ENCODE peak calls at places on chromosomes 16 and 17, in six cellular contexts. One of them, this sample, is unnamed.

GRCh38 chr16:28514246-28514645 is 7.6 kb upstream of the IL27 start:
- DNase-seq in fibroblast of lung: no peak
- DNase-seq in GM12878: no peak
- DNase-seq in GM23248: no peak
- DNase-seq in H1: no peak
- DNase-seq in GM23338: no peak
- DNase-seq in this sample: no peak

GRCh38 chr16:81497690-81498089 is 53.1 kb downstream of the CMIP start:
- DNase-seq in H1: no peak
- DNase-seq in GM12878: no peak
- DNase-seq in fibroblast of lung: no peak
- DNase-seq in GM23248: no peak
- DNase-seq in GM23338: peak
- DNase-seq in this sample: no peak

GRCh38 chr17:41530062-41531048 is 2.2 kb upstream of the KRT19 start:
- DNase-seq in GM12878: no peak
- DNase-seq in H1: no peak
- DNase-seq in fibroblast of lung: peak
- DNase-seq in GM23338: no peak
- DNase-seq in GM23248: peak
- DNase-seq in this sample: peak

GRCh38 chr16:15493416-15494181 is 59.2 kb downstream of the BMERB1 start:
- DNase-seq in GM23248: peak
- DNase-seq in GM12878: no peak
- DNase-seq in fibroblast of lung: peak
- DNase-seq in H1: no peak
- DNase-seq in GM23338: no peak
- DNase-seq in this sample: no peak

GRCh38 chr16:82681592-82681991 is 54.8 kb downstream of the CDH13 start:
- DNase-seq in GM12878: no peak
- DNase-seq in fibroblast of lung: no peak
- DNase-seq in GM23338: no peak
- DNase-seq in H1: no peak
- DNase-seq in GM23248: no peak
- DNase-seq in this sample: peak

GRCh38 chr17:59897090-59897489 is 4.2 kb downstream of the RPS6KB1 start:
- DNase-seq in GM23248: peak
- DNase-seq in H1: no peak
- DNase-seq in GM23338: no peak
- DNase-seq in fibroblast of lung: peak
- DNase-seq in GM12878: no peak
- DNase-seq in this sample: no peak

GRCh38 chr17:78725448-78726021 is 56.5 kb downstream of the CYTH1 start:
- DNase-seq in GM23338: no peak
- DNase-seq in fibroblast of lung: no peak
- DNase-seq in GM23248: no peak
- DNase-seq in H1: no peak
- DNase-seq in GM12878: no peak
- DNase-seq in this sample: no peak

GRCh38 chr16:57341441-57342303 is 16.9 kb upstream of the CCL22 start:
- DNase-seq in GM23248: peak
- DNase-seq in H1: no peak
- DNase-seq in GM23338: no peak
- DNase-seq in fibroblast of lung: peak
- DNase-seq in GM12878: no peak
- DNase-seq in this sample: peak

GRCh38 chr17:39739885-39740356 is 2.2 kb downstream of the GRB7 start:
- DNase-seq in GM23248: peak
- DNase-seq in H1: no peak
- DNase-seq in fibroblast of lung: no peak
- DNase-seq in GM12878: no peak
- DNase-seq in GM23338: peak
- DNase-seq in this sample: peak

GRCh38 chr16:23679274-23679985 is 741 bp downstream of the PLK1 start:
- DNase-seq in GM23338: peak
- DNase-seq in H1: peak
- DNase-seq in fibroblast of lung: peak
- DNase-seq in GM12878: no peak
- DNase-seq in GM23248: no peak
- DNase-seq in this sample: peak

GRCh38 chr17:80970762-80971703 is 20.6 kb upstream of the CHMP6 start:
- DNase-seq in fibroblast of lung: no peak
- DNase-seq in GM12878: no peak
- DNase-seq in GM23338: no peak
- DNase-seq in H1: no peak
- DNase-seq in GM23248: peak
- DNase-seq in this sample: no peak

GRCh38 chr17:68624381-68624780 is 23.2 kb upstream of the FAM20A start:
- DNase-seq in GM23338: no peak
- DNase-seq in GM23248: peak
- DNase-seq in GM12878: no peak
- DNase-seq in H1: no peak
- DNase-seq in fibroblast of lung: no peak
- DNase-seq in this sample: no peak

DNA sequence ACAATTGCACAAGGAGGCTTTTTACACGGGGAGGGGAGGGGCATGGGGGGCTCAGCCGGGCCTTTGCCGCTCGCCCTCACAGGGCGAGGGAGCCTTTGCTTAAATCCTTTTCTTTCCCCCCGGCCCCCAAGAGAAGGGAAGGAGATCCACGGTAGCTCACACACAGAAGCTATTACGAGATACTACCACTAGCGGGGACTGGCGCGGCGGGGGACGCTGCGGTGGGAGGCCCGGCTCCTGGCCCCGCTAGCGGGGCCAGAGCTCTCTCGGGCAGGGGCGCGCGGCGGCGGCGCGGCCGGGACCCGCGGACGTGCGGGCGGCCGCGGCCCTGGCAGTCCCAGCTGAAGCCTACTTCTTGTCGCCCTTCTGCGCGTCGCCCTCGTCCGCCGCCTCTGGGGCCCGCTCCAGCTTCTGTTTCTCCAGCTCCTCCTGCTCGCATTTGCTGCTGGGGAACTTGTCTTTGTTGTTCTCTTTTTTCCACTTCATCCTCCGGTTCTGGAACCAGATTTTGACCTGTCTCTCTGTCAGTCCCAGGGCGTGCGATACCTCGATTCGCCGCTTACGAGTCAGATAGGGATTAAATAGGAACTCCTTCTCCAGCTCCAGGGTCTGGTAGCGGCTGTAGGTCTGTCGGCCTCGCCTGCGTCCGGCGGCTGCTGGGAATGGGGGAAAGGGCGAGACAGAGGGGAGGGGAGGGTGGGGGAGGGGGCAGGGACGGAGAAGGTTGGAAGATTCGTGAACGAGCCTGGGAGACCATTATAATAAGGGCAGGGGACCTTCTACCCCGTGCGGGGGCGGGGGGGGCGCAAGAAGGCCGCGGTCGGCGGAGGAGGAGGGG is 2.0 kb downstream of the HOXB8 start:
- DNase-seq in fibroblast of lung: peak
- DNase-seq in GM23338: peak
- DNase-seq in GM23248: peak
- DNase-seq in GM12878: no peak
- DNase-seq in H1: no peak
- DNase-seq in this sample: peak
- TF ChIP-seq EZH2 in fibroblast of lung: no peak
- TF ChIP-seq EZH2 in GM23338: peak
- TF ChIP-seq EZH2 in GM23248: no peak
- TF ChIP-seq EZH2 in GM12878: peak
- TF ChIP-seq EZH2 in H1: peak
- TF ChIP-seq EZH2 in this sample: no peak

GRCh38 chr16:9125658-9126492 is 34.4 kb downstream of the HAPSTR1 start:
- DNase-seq in GM23338: no peak
- DNase-seq in H1: peak
- DNase-seq in fibroblast of lung: no peak
- DNase-seq in GM12878: no peak
- DNase-seq in GM23248: no peak
- DNase-seq in this sample: no peak
- H3K4me3 ChIP-seq in GM23338: no peak
- H3K4me3 ChIP-seq in H1: no peak
- H3K4me3 ChIP-seq in fibroblast of lung: no peak
- H3K4me3 ChIP-seq in GM12878: no peak
- H3K4me3 ChIP-seq in GM23248: no peak
- H3K4me3 ChIP-seq in this sample: no peak

GRCh38 chr16:74556375-74556922 is 50.5 kb downstream of the GLG1 start:
- DNase-seq in H1: no peak
- DNase-seq in fibroblast of lung: no peak
- DNase-seq in GM23338: no peak
- DNase-seq in GM12878: no peak
- DNase-seq in GM23248: peak
- DNase-seq in this sample: no peak
- TF ChIP-seq EZH2 in H1: no peak
- TF ChIP-seq EZH2 in fibroblast of lung: no peak
- TF ChIP-seq EZH2 in GM23338: no peak
- TF ChIP-seq EZH2 in GM12878: no peak
- TF ChIP-seq EZH2 in GM23248: no peak
- TF ChIP-seq EZH2 in this sample: no peak

DNA sequence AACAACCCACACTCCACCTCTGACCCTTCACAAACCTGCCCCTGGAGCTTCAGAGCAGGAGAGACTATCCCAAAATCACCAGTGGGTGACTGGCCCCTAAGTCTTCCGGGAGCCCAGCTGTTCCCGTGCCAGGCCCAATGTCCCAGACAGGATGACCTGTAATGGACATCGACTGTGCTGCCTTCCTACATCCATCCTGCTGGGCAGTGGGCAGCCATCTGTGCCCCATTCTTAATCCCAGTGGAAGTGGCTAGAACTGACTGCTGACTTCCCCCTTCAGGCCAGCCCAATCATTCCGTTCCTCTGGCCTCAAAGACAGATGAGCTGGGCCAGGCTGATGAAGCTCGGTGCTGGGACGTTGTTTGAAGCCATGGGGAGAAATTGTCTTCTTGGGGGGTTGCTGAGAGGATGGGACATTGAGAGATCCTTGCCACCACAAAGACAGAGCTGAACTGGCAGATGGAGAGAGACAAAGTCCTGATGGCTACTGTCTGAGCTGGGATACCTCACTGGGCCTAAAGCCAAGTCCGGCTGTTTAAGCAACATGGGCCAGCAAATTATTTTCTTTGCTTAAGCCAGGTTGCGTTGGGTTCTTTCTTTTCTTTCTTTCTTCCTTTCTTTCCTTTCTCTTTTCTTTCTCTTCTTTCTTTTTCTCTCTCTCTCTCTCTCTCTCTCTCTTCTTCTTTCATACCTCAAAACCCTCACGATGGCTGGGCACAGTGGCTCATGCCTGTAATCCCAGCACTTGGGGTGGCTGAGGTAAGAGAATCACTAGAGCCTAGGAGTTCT is 17.9 kb upstream of the ALOX15B start:
- DNase-seq in fibroblast of lung: no peak
- DNase-seq in H1: no peak
- DNase-seq in GM23248: no peak
- DNase-seq in GM23338: no peak
- DNase-seq in GM12878: no peak
- DNase-seq in this sample: no peak
- H3K4me3 ChIP-seq in fibroblast of lung: no peak
- H3K4me3 ChIP-seq in H1: no peak
- H3K4me3 ChIP-seq in GM23248: no peak
- H3K4me3 ChIP-seq in GM23338: no peak
- H3K4me3 ChIP-seq in GM12878: no peak
- H3K4me3 ChIP-seq in this sample: no peak

DNA sequence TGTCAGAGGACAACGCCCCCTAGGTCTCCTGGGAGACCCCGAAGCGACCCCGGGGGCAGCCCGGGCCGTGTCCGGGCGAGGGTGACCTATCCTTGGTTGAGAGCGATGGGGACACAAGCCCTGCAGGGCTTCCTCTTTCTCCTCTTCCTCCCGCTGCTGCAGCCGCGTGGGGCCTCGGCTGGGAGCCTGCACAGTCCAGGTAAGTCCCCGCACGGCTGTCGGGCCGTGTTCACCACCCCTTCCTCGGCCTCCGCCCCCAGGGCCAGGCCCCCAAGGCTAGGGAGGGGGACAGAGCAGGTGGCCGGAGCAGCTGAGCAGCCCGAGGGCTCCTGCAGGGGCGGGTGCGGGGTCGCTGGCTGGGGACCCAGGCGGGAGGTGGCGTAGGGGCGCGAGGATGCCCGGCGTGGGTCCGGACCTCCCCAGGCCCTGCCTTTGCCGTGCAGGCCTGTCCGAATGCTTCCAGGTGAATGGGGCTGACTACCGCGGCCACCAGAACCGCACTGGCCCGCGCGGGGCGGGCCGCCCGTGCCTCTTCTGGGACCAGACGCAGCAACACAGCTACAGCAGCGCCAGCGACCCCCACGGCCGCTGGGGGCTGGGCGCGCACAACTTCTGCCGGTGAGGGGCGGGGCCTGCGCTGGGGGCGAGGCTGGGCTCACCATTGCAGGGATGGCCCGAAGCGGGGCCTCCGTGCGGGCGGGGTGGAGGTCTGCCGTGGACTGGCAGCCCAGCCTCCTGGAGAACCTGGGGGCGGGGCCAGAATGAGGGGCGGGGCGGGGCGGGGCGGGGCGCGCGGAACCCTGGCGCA is 545 bp downstream of the KREMEN2 start:
- DNase-seq in H1: peak
- DNase-seq in GM23248: peak
- DNase-seq in GM23338: peak
- DNase-seq in GM12878: no peak
- DNase-seq in fibroblast of lung: no peak
- DNase-seq in this sample: peak
- TF ChIP-seq EZH2 in H1: no peak
- TF ChIP-seq EZH2 in GM23248: peak
- TF ChIP-seq EZH2 in GM23338: no peak
- TF ChIP-seq EZH2 in GM12878: no peak
- TF ChIP-seq EZH2 in fibroblast of lung: peak
- TF ChIP-seq EZH2 in this sample: peak

DNA sequence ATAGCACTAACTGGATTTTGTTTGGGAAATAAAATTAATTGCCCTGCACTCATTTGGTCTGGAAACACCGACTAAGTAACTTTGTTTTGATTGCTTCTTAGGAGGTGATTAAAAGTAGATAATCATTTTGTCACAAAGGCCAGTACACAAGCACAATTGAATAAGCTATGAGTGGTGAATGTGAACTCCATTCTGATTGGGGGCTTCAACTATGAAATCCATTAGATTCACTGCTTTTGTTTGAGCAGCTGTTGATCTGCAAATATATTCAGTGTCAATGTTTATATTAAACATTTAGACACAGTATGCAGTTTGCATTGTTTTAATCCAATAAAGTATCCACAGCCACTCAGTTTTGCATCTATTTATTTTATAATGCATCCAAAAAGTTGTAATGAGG is 817.5 kb downstream of the CDH11 start:
- DNase-seq in GM23248: no peak
- DNase-seq in H1: no peak
- DNase-seq in fibroblast of lung: no peak
- DNase-seq in GM12878: no peak
- DNase-seq in GM23338: no peak
- DNase-seq in this sample: no peak
- H3K4me3 ChIP-seq in GM23248: no peak
- H3K4me3 ChIP-seq in H1: no peak
- H3K4me3 ChIP-seq in fibroblast of lung: no peak
- H3K4me3 ChIP-seq in GM12878: no peak
- H3K4me3 ChIP-seq in GM23338: no peak
- H3K4me3 ChIP-seq in this sample: no peak

This sample was measured in hepatocyte.